ENCODE peak calls at places on chromosome 2, in six cellular contexts. R is fibroblast of lung, H is NCI-H524, L is activated T-cell treated with anti-CD3 and anti-CD28 coated beads for 4 hours, M is left cardiac atrium, Z is neural crest cell. N is an unnamed sample.

GRCh38 chr2:188598551-188598950 is 306.9 kb downstream of the GULP1 start:
- DNase-seq in R (peak), H (no peak), L (no peak), M (no peak), Z (no peak), N (no peak)

GRCh38 chr2:157158111-157158510 is 99.4 kb upstream of the GALNT5 start:
- DNase-seq in R (peak), H (no peak), L (no peak), M (no peak), Z (no peak), N (no peak)

GRCh38 chr2:136117909-136118818 is at the start of gene CXCR4:
- DNase-seq in R (peak), H (peak), L (peak), M (peak), Z (peak), N (peak)

GRCh38 chr2:23691106-23691470 is 235.8 kb downstream of the ATAD2B start:
- DNase-seq in R (no peak), H (no peak), L (no peak), M (peak), Z (no peak), N (no peak)

GRCh38 chr2:98896944-98897343 is 39.1 kb downstream of the CRACDL start:
- DNase-seq in R (no peak), H (no peak), L (no peak), M (no peak), Z (no peak), N (no peak)

GRCh38 chr2:241036964-241037421 is 38.6 kb downstream of the SNED1 start:
- DNase-seq in R (no peak), H (no peak), L (no peak), M (no peak), Z (no peak), N (no peak)

GRCh38 chr2:36695746-36696415 is 626 bp upstream of the VIT start:
- DNase-seq in R (peak), H (no peak), L (no peak), M (no peak), Z (no peak), N (no peak)

GRCh38 chr2:64525323-64525625 is 1.1 kb downstream of the AFTPH start:
- DNase-seq in R (peak), H (no peak), L (peak), M (no peak), Z (no peak), N (no peak)

GRCh38 chr2:96756788-96757476 is 3.8 kb upstream of the CNNM4 start:
- DNase-seq in R (no peak), H (no peak), L (no peak), M (no peak), Z (no peak), N (no peak)

GRCh38 chr2:53964987-53965687 is 5.7 kb downstream of the PSME4 start:
- DNase-seq in R (no peak), H (no peak), L (no peak), M (no peak), Z (no peak), N (no peak)

GRCh38 chr2:41886757-41887156 is 161.1 kb upstream of the PKDCC start:
- DNase-seq in R (peak), H (no peak), L (no peak), M (no peak), Z (no peak), N (no peak)

GRCh38 chr2:16240459-16240858 is 300.1 kb downstream of the MYCN start:
- DNase-seq in R (no peak), H (no peak), L (no peak), M (no peak), Z (no peak), N (no peak)

GRCh38 chr2:44945676-44946427 is 4.3 kb downstream of the SIX3 start:
- DNase-seq in R (no peak), H (no peak), L (no peak), M (no peak), Z (no peak), N (no peak)

GRCh38 chr2:170217778-170218251 is 39.9 kb downstream of the MYO3B start:
- DNase-seq in R (peak), H (no peak), L (no peak), M (no peak), Z (no peak), N (no peak)

GRCh38 chr2:159744363-159744762 is 32.1 kb downstream of the MARCHF7 start:
- DNase-seq in R (no peak), H (no peak), L (no peak), M (no peak), Z (no peak), N (no peak)

GRCh38 chr2:177313162-177313781 is 48.7 kb upstream of the NFE2L2 start:
- DNase-seq in R (no peak), H (no peak), L (no peak), M (no peak), Z (no peak), N (no peak)

GRCh38 chr2:229586746-229587705 is 127.3 kb downstream of the DNER start:
- DNase-seq in R (peak), H (peak), L (no peak), M (peak), Z (peak), N (peak)